ENCODE peak calls at places on chromosome X, in nine cellular contexts. J is brain microvascular endothelial cell; Y is gastrocnemius medialis; D is AG09319; B is amniotic stem cell; I is hippocampal formation; A is MCF 10A; K is activated T-cell treated with anti-CD3 and anti-CD28 coated beads, Interleukin-2, amount 50 U/mL, for 1 hour; G is MM.1S. Z is an unnamed sample.

GRCh38 chrX:64792598-64793337 is 183.5 kb downstream of the ZC4H2 start:
- DNase-seq in J (no peak), Y (no peak), D (no peak), B (no peak), I (no peak), A (no peak), K (no peak), G (peak), Z (peak)

GRCh38 chrX:4043951-4044350 is 330.5 kb upstream of the PRKX start:
- DNase-seq in J (no peak), Y (no peak), D (no peak), B (no peak), I (no peak), A (no peak), K (no peak), G (no peak), Z (no peak)

GRCh38 chrX:29666361-29666760 is 549.0 kb upstream of the MAGEB2 start:
- DNase-seq in J (no peak), Y (no peak), D (no peak), B (no peak), I (no peak), A (no peak), K (no peak), G (no peak), Z (no peak)

GRCh38 chrX:149909324-149910177 is 19.8 kb upstream of the HSFX4 start:
- DNase-seq in J (no peak), Y (no peak), D (no peak), B (no peak), I (no peak), A (no peak), K (no peak), G (no peak), Z (no peak)

GRCh38 chrX:105651052-105651451 is 171.3 kb upstream of the NRK start:
- DNase-seq in J (no peak), Y (no peak), D (no peak), B (no peak), I (no peak), A (no peak), K (no peak), G (no peak), Z (no peak)

GRCh38 chrX:136687457-136687856 is 39.5 kb downstream of the CD40LG start:
- DNase-seq in J (no peak), Y (no peak), D (no peak), B (no peak), I (no peak), A (no peak), K (no peak), G (no peak), Z (no peak)

GRCh38 chrX:149221246-149221645 is 283.9 kb downstream of the IDS start:
- DNase-seq in J (no peak), Y (no peak), D (no peak), B (no peak), I (no peak), A (no peak), K (no peak), G (no peak), Z (no peak)

GRCh38 chrX:3066555-3066954 is 25.3 kb downstream of the ARSF start:
- DNase-seq in J (no peak), Y (peak), D (no peak), B (no peak), I (peak), A (peak), K (no peak), G (no peak), Z (no peak)

GRCh38 chrX:79366888-79367749 is at the start of gene ITM2A:
- DNase-seq in J (no peak), Y (peak), D (no peak), B (no peak), I (no peak), A (no peak), K (peak), G (peak), Z (peak)

GRCh38 chrX:20515841-20516461 is 249.2 kb upstream of the RPS6KA3 start:
- DNase-seq in J (peak), Y (no peak), D (no peak), B (peak), I (no peak), A (peak), K (no peak), G (peak), Z (peak)

GRCh38 chrX:97416461-97416860 is 532.8 kb downstream of the RPA4 start:
- DNase-seq in J (no peak), Y (no peak), D (no peak), B (no peak), I (no peak), A (peak), K (no peak), G (no peak), Z (no peak)

GRCh38 chrX:9677098-9677739 is 88.4 kb downstream of the GPR143 start:
- DNase-seq in J (no peak), Y (no peak), D (no peak), B (no peak), I (no peak), A (no peak), K (no peak), G (peak), Z (no peak)

GRCh38 chrX:12874599-12874998 is 7.7 kb downstream of the TLR7 start:
- DNase-seq in J (no peak), Y (no peak), D (no peak), B (no peak), I (no peak), A (no peak), K (no peak), G (no peak), Z (no peak)

GRCh38 chrX:70434352-70434866 is 10.2 kb upstream of the DLG3 start:
- DNase-seq in J (peak), Y (peak), D (peak), B (peak), I (peak), A (peak), K (peak), G (peak), Z (peak)

GRCh38 chrX:118197730-118198129 is 81.1 kb upstream of the KLHL13 start:
- DNase-seq in J (no peak), Y (no peak), D (no peak), B (no peak), I (no peak), A (no peak), K (no peak), G (no peak), Z (no peak)

GRCh38 chrX:71653344-71653743 is 14.0 kb upstream of the LOC101059915 start:
- DNase-seq in J (no peak), Y (no peak), D (no peak), B (no peak), I (no peak), A (no peak), K (no peak), G (no peak), Z (no peak)

GRCh38 chrX:70001269-70001668 is 48.5 kb downstream of the AWAT2 start:
- DNase-seq in J (no peak), Y (no peak), D (no peak), B (no peak), I (no peak), A (no peak), K (no peak), G (no peak), Z (no peak)

GRCh38 chrX:116972362-116972761 is 509.6 kb upstream of the CT83 start:
- DNase-seq in J (no peak), Y (no peak), D (no peak), B (no peak), I (no peak), A (no peak), K (no peak), G (no peak), Z (no peak)

GRCh38 chrX:119228506-119229290 is 7.4 kb upstream of the PGRMC1 start:
- DNase-seq in J (peak), Y (no peak), D (peak), B (peak), I (no peak), A (peak), K (no peak), G (no peak), Z (no peak)

GRCh38 chrX:46953597-46953996 is 41.4 kb downstream of the JADE3 start:
- DNase-seq in J (no peak), Y (no peak), D (no peak), B (no peak), I (no peak), A (no peak), K (no peak), G (peak), Z (no peak)

GRCh38 chrX:97398030-97398551 is 514.4 kb downstream of the RPA4 start:
- DNase-seq in J (no peak), Y (no peak), D (no peak), B (no peak), I (no peak), A (no peak), K (no peak), G (peak), Z (no peak)

GRCh38 chrX:6645216-6645615 is 110.3 kb upstream of the VCX3A start:
- DNase-seq in J (no peak), Y (no peak), D (no peak), B (no peak), I (no peak), A (no peak), K (no peak), G (no peak), Z (no peak)